ENCODE peak calls at places on chromosomes 4 and X, in five cellular contexts. One of them, this sample, is unnamed.

GRCh38 chr4:54954656-54955388 is 170.6 kb downstream of the KDR start:
- DNase-seq in fibroblast of lung: no peak
- DNase-seq in upper lobe of right lung: no peak
- DNase-seq in colonic mucosa: no peak
- DNase-seq in astrocyte of the spinal cord: no peak
- DNase-seq in this sample: no peak

GRCh38 chr4:137961051-137961438 is 281.1 kb downstream of the SLC7A11 start:
- DNase-seq in fibroblast of lung: no peak
- DNase-seq in upper lobe of right lung: no peak
- DNase-seq in colonic mucosa: no peak
- DNase-seq in astrocyte of the spinal cord: no peak
- DNase-seq in this sample: no peak

GRCh38 chrX:136742721-136743379 is 37.9 kb downstream of the ARHGEF6 start:
- DNase-seq in fibroblast of lung: no peak
- DNase-seq in upper lobe of right lung: no peak
- DNase-seq in colonic mucosa: no peak
- DNase-seq in astrocyte of the spinal cord: no peak
- DNase-seq in this sample: no peak

GRCh38 chr4:16262188-16262587 is 35.9 kb upstream of the TAPT1 start:
- DNase-seq in fibroblast of lung: no peak
- DNase-seq in upper lobe of right lung: no peak
- DNase-seq in colonic mucosa: no peak
- DNase-seq in astrocyte of the spinal cord: no peak
- DNase-seq in this sample: no peak

GRCh38 chrX:136250191-136251041 is 784 bp downstream of the MAP7D3 start:
- DNase-seq in fibroblast of lung: peak
- DNase-seq in upper lobe of right lung: no peak
- DNase-seq in colonic mucosa: no peak
- DNase-seq in astrocyte of the spinal cord: no peak
- DNase-seq in this sample: no peak

GRCh38 chr4:41542526-41543270 is 4.7 kb downstream of the LIMCH1 start:
- DNase-seq in fibroblast of lung: peak
- DNase-seq in upper lobe of right lung: no peak
- DNase-seq in colonic mucosa: no peak
- DNase-seq in astrocyte of the spinal cord: no peak
- DNase-seq in this sample: no peak

GRCh38 chr4:26953361-26953760 is 92.7 kb downstream of the STIM2 start:
- DNase-seq in fibroblast of lung: peak
- DNase-seq in upper lobe of right lung: no peak
- DNase-seq in colonic mucosa: no peak
- DNase-seq in astrocyte of the spinal cord: no peak
- DNase-seq in this sample: no peak

GRCh38 chr4:79025170-79025569 is 85.9 kb upstream of the PAQR3 start:
- DNase-seq in fibroblast of lung: no peak
- DNase-seq in upper lobe of right lung: no peak
- DNase-seq in colonic mucosa: no peak
- DNase-seq in astrocyte of the spinal cord: no peak
- DNase-seq in this sample: peak

GRCh38 chr4:97582890-97583289 is 560.4 kb downstream of the STPG2 start:
- DNase-seq in fibroblast of lung: no peak
- DNase-seq in upper lobe of right lung: no peak
- DNase-seq in colonic mucosa: no peak
- DNase-seq in astrocyte of the spinal cord: no peak
- DNase-seq in this sample: no peak

GRCh38 chr4:107854326-107855030 is 29.7 kb downstream of the SGMS2 start:
- DNase-seq in fibroblast of lung: peak
- DNase-seq in upper lobe of right lung: no peak
- DNase-seq in colonic mucosa: no peak
- DNase-seq in astrocyte of the spinal cord: peak
- DNase-seq in this sample: no peak

GRCh38 chrX:112687189-112687691 is 7.5 kb upstream of the LHFPL1 start:
- DNase-seq in fibroblast of lung: peak
- DNase-seq in upper lobe of right lung: no peak
- DNase-seq in colonic mucosa: no peak
- DNase-seq in astrocyte of the spinal cord: no peak
- DNase-seq in this sample: no peak

GRCh38 chr4:925171-925570 is 6.9 kb downstream of the GAK start:
- DNase-seq in fibroblast of lung: no peak
- DNase-seq in upper lobe of right lung: peak
- DNase-seq in colonic mucosa: no peak
- DNase-seq in astrocyte of the spinal cord: no peak
- DNase-seq in this sample: no peak

GRCh38 chr4:56612282-56612681 is 68.8 kb downstream of the HOPX start:
- DNase-seq in fibroblast of lung: no peak
- DNase-seq in upper lobe of right lung: no peak
- DNase-seq in colonic mucosa: no peak
- DNase-seq in astrocyte of the spinal cord: no peak
- DNase-seq in this sample: no peak

GRCh38 chr4:114132830-114133229 is 153.4 kb upstream of the ARSJ start:
- DNase-seq in fibroblast of lung: no peak
- DNase-seq in upper lobe of right lung: no peak
- DNase-seq in colonic mucosa: no peak
- DNase-seq in astrocyte of the spinal cord: no peak
- DNase-seq in this sample: no peak

GRCh38 chr4:69717778-69718177 is 42.6 kb downstream of the SULT1B1 start:
- DNase-seq in fibroblast of lung: no peak
- DNase-seq in upper lobe of right lung: no peak
- DNase-seq in colonic mucosa: no peak
- DNase-seq in astrocyte of the spinal cord: no peak
- DNase-seq in this sample: no peak

GRCh38 chr4:22238742-22239141 is 277.1 kb downstream of the ADGRA3 start:
- DNase-seq in fibroblast of lung: no peak
- DNase-seq in upper lobe of right lung: no peak
- DNase-seq in colonic mucosa: peak
- DNase-seq in astrocyte of the spinal cord: no peak
- DNase-seq in this sample: no peak

GRCh38 chrX:25737540-25737939 is 400.6 kb upstream of the MAGEB18 start:
- DNase-seq in fibroblast of lung: no peak
- DNase-seq in upper lobe of right lung: no peak
- DNase-seq in colonic mucosa: no peak
- DNase-seq in astrocyte of the spinal cord: no peak
- DNase-seq in this sample: no peak

GRCh38 chr4:72557021-72557420 is 12.0 kb downstream of the ADAMTS3 start:
- DNase-seq in fibroblast of lung: no peak
- DNase-seq in upper lobe of right lung: no peak
- DNase-seq in colonic mucosa: no peak
- DNase-seq in astrocyte of the spinal cord: no peak
- DNase-seq in this sample: no peak

GRCh38 chr4:3221996-3222395 is 27.0 kb upstream of the MSANTD1 start:
- DNase-seq in fibroblast of lung: no peak
- DNase-seq in upper lobe of right lung: peak
- DNase-seq in colonic mucosa: no peak
- DNase-seq in astrocyte of the spinal cord: no peak
- DNase-seq in this sample: no peak
- TF ChIP-seq CTCF in fibroblast of lung: no peak
- TF ChIP-seq CTCF in upper lobe of right lung: no peak
- TF ChIP-seq CTCF in colonic mucosa: no peak
- TF ChIP-seq CTCF in astrocyte of the spinal cord: no peak
- TF ChIP-seq CTCF in this sample: no peak

GRCh38 chr4:139889194-139889762 is 223.7 kb downstream of the MGST2 start:
- DNase-seq in fibroblast of lung: no peak
- DNase-seq in upper lobe of right lung: no peak
- DNase-seq in colonic mucosa: no peak
- DNase-seq in astrocyte of the spinal cord: no peak
- DNase-seq in this sample: no peak

GRCh38 chr4:139886798-139887197 is 221.2 kb downstream of the MGST2 start:
- DNase-seq in fibroblast of lung: no peak
- DNase-seq in upper lobe of right lung: no peak
- DNase-seq in colonic mucosa: no peak
- DNase-seq in astrocyte of the spinal cord: no peak
- DNase-seq in this sample: peak

GRCh38 chr4:139887962-139888735 is 222.5 kb downstream of the MGST2 start:
- DNase-seq in fibroblast of lung: no peak
- DNase-seq in upper lobe of right lung: peak
- DNase-seq in colonic mucosa: no peak
- DNase-seq in astrocyte of the spinal cord: no peak
- DNase-seq in this sample: no peak

GRCh38 chr4:139889901-139890300 is 224.3 kb downstream of the MGST2 start:
- DNase-seq in fibroblast of lung: no peak
- DNase-seq in upper lobe of right lung: no peak
- DNase-seq in colonic mucosa: no peak
- DNase-seq in astrocyte of the spinal cord: no peak
- DNase-seq in this sample: no peak

GRCh38 chr4:139887378-139887801 is 221.8 kb downstream of the MGST2 start:
- DNase-seq in fibroblast of lung: no peak
- DNase-seq in upper lobe of right lung: no peak
- DNase-seq in colonic mucosa: no peak
- DNase-seq in astrocyte of the spinal cord: no peak
- DNase-seq in this sample: no peak
- H3K4me3 ChIP-seq in fibroblast of lung: peak
- H3K4me3 ChIP-seq in upper lobe of right lung: peak
- H3K4me3 ChIP-seq in colonic mucosa: no peak
- H3K4me3 ChIP-seq in astrocyte of the spinal cord: no peak
- H3K4me3 ChIP-seq in this sample: peak

DNA sequence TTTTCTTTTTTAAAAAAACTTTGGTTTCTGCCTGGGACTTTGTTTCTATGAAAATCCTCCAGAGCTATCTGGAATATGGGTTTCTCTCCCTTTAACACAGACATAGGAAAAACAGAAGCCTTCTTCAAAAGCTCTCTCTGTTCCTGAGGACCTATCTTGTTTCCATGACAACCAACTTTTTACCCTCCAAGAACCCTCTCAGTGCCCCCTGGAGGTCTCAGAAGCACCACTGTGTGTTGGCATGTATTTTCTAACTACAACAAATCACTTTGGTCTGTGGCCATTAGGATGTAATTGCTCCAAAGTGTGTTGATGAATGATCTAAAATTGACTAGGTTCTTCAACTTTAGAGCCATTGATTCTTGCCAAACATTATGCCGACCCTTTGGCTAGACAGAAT is 1331.6 kb downstream of the ADGRL3 start:
- DNase-seq in fibroblast of lung: no peak
- DNase-seq in upper lobe of right lung: no peak
- DNase-seq in colonic mucosa: no peak
- DNase-seq in astrocyte of the spinal cord: no peak
- DNase-seq in this sample: no peak
- TF ChIP-seq CTCF in fibroblast of lung: no peak
- TF ChIP-seq CTCF in upper lobe of right lung: no peak
- TF ChIP-seq CTCF in colonic mucosa: no peak
- TF ChIP-seq CTCF in astrocyte of the spinal cord: no peak
- TF ChIP-seq CTCF in this sample: no peak

DNA sequence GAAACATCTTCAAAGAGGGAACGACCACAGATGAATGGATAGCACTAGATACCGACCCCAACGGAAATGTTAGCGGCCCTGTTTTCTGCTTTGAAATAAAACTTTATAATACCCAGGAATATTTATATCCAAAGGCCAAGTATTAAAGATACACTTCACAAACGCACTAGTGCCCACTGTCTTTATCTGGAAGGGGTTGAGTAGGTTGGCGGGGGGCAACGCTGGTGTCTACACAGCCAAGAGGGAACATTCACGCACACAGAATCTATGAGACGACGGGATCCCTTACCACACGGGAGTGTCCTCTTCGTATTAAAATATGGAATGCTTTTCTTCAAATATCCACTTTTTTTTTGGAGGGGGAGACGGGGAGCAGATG is 3.3 kb downstream of the HAND2 start:
- DNase-seq in fibroblast of lung: no peak
- DNase-seq in upper lobe of right lung: no peak
- DNase-seq in colonic mucosa: no peak
- DNase-seq in astrocyte of the spinal cord: no peak
- DNase-seq in this sample: no peak
- H3K4me3 ChIP-seq in fibroblast of lung: no peak
- H3K4me3 ChIP-seq in upper lobe of right lung: no peak
- H3K4me3 ChIP-seq in colonic mucosa: peak
- H3K4me3 ChIP-seq in astrocyte of the spinal cord: no peak
- H3K4me3 ChIP-seq in this sample: no peak

This sample was measured in LNCaP clone FGC.